ENCODE peak calls at places on chromosomes 16 and 17, in six cellular contexts. G, C, L, D, W and Q are unnamed samples.

GRCh38 chr17:72515291-72516065 is 394.7 kb downstream of the SOX9 start:
- DNase-seq in L (no peak), D (no peak), C (no peak), W (peak), G (no peak), Q (no peak)

GRCh38 chr16:81581107-81581506 is 136.5 kb downstream of the CMIP start:
- DNase-seq in G (no peak), D (no peak), W (no peak), L (no peak), C (no peak), Q (no peak)

GRCh38 chr16:14456793-14457481 is 173.1 kb downstream of the PARN start:
- DNase-seq in L (no peak), C (no peak), G (no peak), D (no peak), W (no peak), Q (no peak)

GRCh38 chr17:45218895-45219661 is 2.6 kb upstream of the FMNL1 start:
- DNase-seq in C (peak), D (peak), W (peak), L (peak), G (no peak), Q (peak)

GRCh38 chr17:63983326-63983725 is 10.6 kb upstream of the SCN4A start:
- DNase-seq in G (no peak), L (no peak), D (no peak), C (no peak), W (no peak), Q (no peak)

GRCh38 chr16:64962786-64963185 is 159.1 kb downstream of the CDH11 start:
- DNase-seq in G (no peak), D (no peak), W (no peak), C (no peak), L (no peak), Q (no peak)

GRCh38 chr16:2033057-2033911 is 6.6 kb downstream of the NHERF2 start:
- DNase-seq in W (no peak), D (peak), C (no peak), L (no peak), G (no peak), Q (no peak)

GRCh38 chr16:89620406-89620841 is 7.0 kb downstream of the DPEP1 start:
- DNase-seq in D (no peak), W (no peak), C (no peak), G (no peak), L (no peak), Q (no peak)

GRCh38 chr17:951388-952132 is 28.0 kb downstream of the NXN start:
- DNase-seq in G (no peak), D (peak), C (no peak), W (no peak), L (peak), Q (no peak)

GRCh38 chr16:78925071-78925714 is 675.3 kb downstream of the MAF start:
- DNase-seq in W (no peak), G (no peak), L (no peak), C (peak), D (no peak), Q (peak)

GRCh38 chr16:78376452-78376851 is 277.0 kb downstream of the WWOX start:
- DNase-seq in G (no peak), D (no peak), C (no peak), W (no peak), L (no peak), Q (no peak)

GRCh38 chr17:28018439-28019070 is 23.9 kb upstream of the NLK start:
- DNase-seq in G (no peak), C (no peak), W (no peak), D (peak), L (no peak), Q (no peak)

GRCh38 chr16:87951550-87952538 is 610 bp downstream of the BANP start:
- DNase-seq in G (no peak), D (no peak), C (peak), L (peak), W (no peak), Q (no peak)